ENCODE peak calls at places on chromosomes 2 and 18, in five cellular contexts. F is Peyer's patch, J is keratinocyte, S is fibroblast of lung, N is HL-60. P is an unnamed sample. For H3K27me3, the result is how much of the 10 kb centered on the place peaks cover.

GRCh38 chr18:13303761-13304364 is 85.3 kb downstream of the LDLRAD4 start:
- DNase-seq in F (no peak), J (no peak), S (no peak), N (no peak), P (no peak)

GRCh38 chr2:168716839-168717238 is 85.6 kb upstream of the NOSTRIN start:
- DNase-seq in F (no peak), J (no peak), S (no peak), N (no peak), P (no peak)

GRCh38 chr2:42800461-42800962 is 8.1 kb upstream of the HAAO start:
- DNase-seq in F (no peak), J (no peak), S (no peak), N (no peak), P (no peak)

GRCh38 chr2:27884546-27884945 is 5.6 kb downstream of the RBKS start:
- DNase-seq in F (no peak), J (no peak), S (no peak), N (no peak), P (no peak)

GRCh38 chr2:45007961-45008295 is 1.3 kb downstream of the SIX2 start:
- DNase-seq in F (no peak), J (no peak), S (no peak), N (no peak), P (no peak)

GRCh38 chr2:234682492-234683228 is 185.8 kb upstream of the ARL4C start:
- DNase-seq in F (no peak), J (peak), S (peak), N (no peak), P (no peak)

GRCh38 chr2:2573658-2574293 is 242.7 kb upstream of the MYT1L start:
- DNase-seq in F (no peak), J (no peak), S (peak), N (no peak), P (no peak)

GRCh38 chr2:166314022-166314759 is 61.6 kb downstream of the SCN9A start:
- DNase-seq in F (no peak), J (peak), S (peak), N (no peak), P (no peak)

GRCh38 chr2:107062173-107062572 is 176.2 kb upstream of the ST6GAL2 start:
- DNase-seq in F (no peak), J (no peak), S (no peak), N (no peak), P (no peak)

GRCh38 chr2:181457741-181458425 is 697 bp downstream of the ITGA4 start:
- DNase-seq in F (peak), J (no peak), S (peak), N (peak), P (peak)

GRCh38 chr2:111252436-111252835 is 131.7 kb downstream of the BCL2L11 start:
- DNase-seq in F (no peak), J (no peak), S (peak), N (no peak), P (no peak)

GRCh38 chr18:50826027-50826426 is 6.2 kb upstream of the MRO start:
- DNase-seq in F (no peak), J (no peak), S (no peak), N (no peak), P (no peak)

GRCh38 chr18:69257861-69258458 is 142.7 kb upstream of the DOK6 start:
- DNase-seq in F (no peak), J (no peak), S (peak), N (no peak), P (no peak)

GRCh38 chr2:28624798-28625701 is 126.6 kb upstream of the PPP1CB start:
- DNase-seq in F (peak), J (no peak), S (peak), N (no peak), P (peak)

GRCh38 chr18:11925800-11926481 is 17.8 kb upstream of the MPPE1 start:
- DNase-seq in F (no peak), J (no peak), S (no peak), N (no peak), P (no peak)

GRCh38 chr2:26465266-26465925 is 12.5 kb downstream of the OTOF start:
- DNase-seq in F (peak), J (no peak), S (no peak), N (no peak), P (peak)

GRCh38 chr2:211138551-211138950 is 582.2 kb downstream of the CPS1 start:
- DNase-seq in F (no peak), J (no peak), S (no peak), N (no peak), P (no peak)

GRCh38 chr2:158755310-158755709 is 39.8 kb upstream of the DAPL1 start:
- DNase-seq in F (no peak), J (no peak), S (no peak), N (no peak), P (no peak)

GRCh38 chr2:8535821-8536685 is 145.8 kb upstream of the ID2 start:
- DNase-seq in F (peak), J (no peak), S (peak), N (peak), P (no peak)

GRCh38 chr2:135557533-135557932 is 26.2 kb downstream of the R3HDM1 start:
- DNase-seq in F (no peak), J (no peak), S (no peak), N (no peak), P (no peak)

GRCh38 chr2:98507940-98508689 is 63.5 kb downstream of the INPP4A start:
- DNase-seq in F (no peak), J (no peak), S (peak), N (peak), P (peak)

GRCh38 chr2:75772908-75773630 is 62.4 kb upstream of the GCFC2 start:
- DNase-seq in F (no peak), J (no peak), S (no peak), N (no peak), P (no peak)

GRCh38 chr18:1296237-1296636 is 391.6 kb downstream of the ADCYAP1 start:
- DNase-seq in F (no peak), J (no peak), S (no peak), N (no peak), P (no peak)

GRCh38 chr2:172095146-172095904 is 7.4 kb downstream of the DLX2 start:
- DNase-seq in F (peak), J (no peak), S (peak), N (no peak), P (peak)

GRCh38 chr2:172096661-172097547 is 5.8 kb downstream of the DLX2 start:
- DNase-seq in F (peak), J (peak), S (peak), N (no peak), P (no peak)

GRCh38 chr2:172094319-172095145 is 8.2 kb downstream of the DLX2 start:
- DNase-seq in F (peak), J (no peak), S (no peak), N (no peak), P (peak)

GRCh38 chr2:172097557-172098131 is 5.1 kb downstream of the DLX2 start:
- DNase-seq in F (no peak), J (no peak), S (no peak), N (no peak), P (no peak)

GRCh38 chr2:172095905-172096660 is 6.6 kb downstream of the DLX2 start:
- DNase-seq in F (peak), J (no peak), S (no peak), N (no peak), P (no peak)
- H3K27me3 ChIP-seq in F (under half), J (under half), S (under half), N (half or more), P (half or more)

DNA sequence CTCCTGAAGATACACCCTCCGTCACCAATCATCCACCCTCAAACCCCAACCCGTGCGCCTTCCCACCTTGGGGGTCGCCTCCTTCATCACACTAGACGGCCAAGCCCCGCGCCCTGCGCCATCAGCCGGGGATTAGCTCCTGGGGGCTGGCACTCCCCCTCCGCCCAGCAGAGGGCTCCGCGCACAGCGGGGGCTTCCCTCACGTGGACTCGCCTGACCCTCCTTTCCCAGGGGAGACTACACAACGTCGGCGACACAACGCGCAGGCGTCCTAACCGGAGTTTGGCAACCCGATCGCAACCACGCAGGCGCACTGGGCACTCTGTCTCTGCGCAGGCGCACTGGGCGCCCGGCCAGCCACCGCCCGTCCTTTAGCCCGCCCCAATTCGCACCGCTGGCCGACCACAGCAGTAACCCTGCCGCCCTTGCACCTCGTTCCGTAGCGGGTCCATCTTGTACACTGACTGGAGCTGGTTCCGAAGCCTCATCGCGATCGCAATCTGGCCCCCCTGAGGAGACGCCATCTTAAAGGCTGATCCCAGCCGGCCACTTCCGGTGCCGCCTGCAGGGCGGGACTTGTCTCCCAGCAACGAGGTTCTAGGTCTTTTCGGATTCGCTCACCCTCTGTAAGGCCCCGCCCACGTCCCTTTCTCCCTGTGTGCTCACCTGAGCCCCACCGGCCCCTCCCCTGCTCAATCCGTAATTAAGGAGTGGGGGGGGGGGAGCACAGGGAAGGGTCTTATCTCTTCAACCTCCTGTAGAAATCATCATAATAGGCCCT is at the start of gene PCGF1:
- DNase-seq in F (peak), J (peak), S (peak), N (peak), P (peak)
- H3K27me3 ChIP-seq in F (under half), J (under half), S (under half), N (under half), P (under half)

DNA sequence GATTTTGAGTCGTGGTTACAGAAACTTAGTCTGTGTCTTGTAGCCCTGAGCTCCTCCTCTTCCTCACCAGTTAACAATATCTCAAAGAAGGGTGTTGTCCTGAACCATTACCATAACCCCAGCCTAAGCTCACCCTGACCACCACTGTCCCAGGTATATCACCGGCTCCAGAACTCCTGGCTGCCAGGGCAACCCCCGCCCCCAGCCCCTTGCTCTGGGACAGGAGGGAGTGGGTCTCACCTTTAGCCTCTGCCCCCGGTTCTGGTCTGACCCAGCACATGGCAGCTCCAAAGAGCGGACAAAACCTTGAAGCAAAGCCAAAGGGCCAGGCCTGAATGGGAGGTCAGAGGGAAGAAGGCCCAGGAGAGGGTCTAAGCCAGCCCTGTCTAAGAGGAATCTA is 5.6 kb upstream of the PSMD1 start:
- DNase-seq in F (no peak), J (no peak), S (no peak), N (no peak), P (no peak)
- H3K27me3 ChIP-seq in F (under half), J (under half), S (under half), N (under half), P (under half)

GRCh38 chr18:220708-221107 is 47.1 kb downstream of the THOC1 start:
- DNase-seq in F (no peak), J (no peak), S (no peak), N (no peak), P (no peak)
- H3K27me3 ChIP-seq in F (under half), J (under half), S (under half), N (under half), P (under half)

GRCh38 chr18:76519156-76519549 is 24.1 kb upstream of the ZNF516 start:
- DNase-seq in F (no peak), J (no peak), S (peak), N (no peak), P (no peak)

GRCh38 chr18:76522551-76522950 is 27.5 kb upstream of the ZNF516 start:
- DNase-seq in F (no peak), J (no peak), S (no peak), N (no peak), P (no peak)

GRCh38 chr18:76524477-76524876 is 29.4 kb upstream of the ZNF516 start:
- DNase-seq in F (no peak), J (no peak), S (no peak), N (no peak), P (no peak)

GRCh38 chr18:76521367-76521766 is 26.3 kb upstream of the ZNF516 start:
- DNase-seq in F (no peak), J (no peak), S (no peak), N (no peak), P (no peak)

DNA sequence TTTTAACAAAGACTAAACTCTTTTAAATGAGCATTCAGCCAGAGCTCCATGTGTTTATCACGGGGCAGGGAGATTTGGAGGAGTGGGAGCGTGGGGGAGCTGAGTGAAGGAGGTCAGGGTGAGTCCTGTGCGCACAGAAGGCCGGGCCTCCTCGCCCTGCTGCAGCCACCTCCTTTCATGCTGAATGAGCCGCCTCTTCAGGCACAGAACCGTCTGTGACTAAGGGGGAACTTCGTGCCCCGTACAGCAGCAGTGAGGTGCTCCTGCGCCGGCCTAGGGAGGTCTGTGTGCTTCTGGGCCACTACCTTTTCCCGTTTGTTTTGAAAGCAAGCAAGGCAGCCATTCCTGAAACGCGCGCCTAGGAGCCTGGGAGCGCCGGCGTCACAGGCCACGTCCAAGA is 27.1 kb upstream of the ZNF516 start:
- DNase-seq in F (no peak), J (no peak), S (peak), N (no peak), P (no peak)
- H3K27me3 ChIP-seq in F (under half), J (under half), S (under half), N (under half), P (under half)

GRCh38 chr2:73920577-73921545 is 5.8 kb upstream of the DGUOK start:
- DNase-seq in F (peak), J (no peak), S (no peak), N (no peak), P (peak)

GRCh38 chr2:73917296-73917695 is 9.4 kb upstream of the DGUOK start:
- DNase-seq in F (no peak), J (no peak), S (no peak), N (no peak), P (no peak)

GRCh38 chr2:73919596-73920228 is 7.0 kb upstream of the DGUOK start:
- DNase-seq in F (no peak), J (no peak), S (no peak), N (no peak), P (no peak)

GRCh38 chr2:73917696-73918207 is 8.9 kb upstream of the DGUOK start:
- DNase-seq in F (no peak), J (no peak), S (no peak), N (no peak), P (no peak)

GRCh38 chr2:73918856-73919255 is 7.8 kb upstream of the DGUOK start:
- DNase-seq in F (no peak), J (no peak), S (no peak), N (no peak), P (no peak)
- H3K27me3 ChIP-seq in F (under half), J (under half), S (under half), N (under half), P (under half)

GRCh38 chr2:176132397-176133086 is 3.0 kb downstream of the HOXD8 start:
- DNase-seq in F (peak), J (no peak), S (no peak), N (no peak), P (no peak)
- H3K27me3 ChIP-seq in F (under half), J (half or more), S (half or more), N (half or more), P (half or more)

P was measured in lower lobe of right lung.